ENCODE peak calls at places on chromosomes 1 and 21, in six cellular contexts. One of them, this sample, is unnamed.

GRCh38 chr1:15350551-15351200 is 59.0 kb upstream of the EFHD2 start:
- DNase-seq in endothelial cell of umbilical vein: no peak
- DNase-seq in A549: no peak
- DNase-seq in heart left ventricle: no peak
- DNase-seq in K562: no peak
- DNase-seq in ovary: no peak
- DNase-seq in this sample: no peak

GRCh38 chr1:31261916-31262315 is 22.2 kb upstream of the NKAIN1 start:
- DNase-seq in A549: no peak
- DNase-seq in endothelial cell of umbilical vein: no peak
- DNase-seq in K562: no peak
- DNase-seq in heart left ventricle: no peak
- DNase-seq in ovary: no peak
- DNase-seq in this sample: no peak

GRCh38 chr1:172429324-172430127 is 9.0 kb downstream of the C1orf105 start:
- DNase-seq in K562: peak; percentile 63
- DNase-seq in endothelial cell of umbilical vein: peak; percentile 78
- DNase-seq in ovary: no peak
- DNase-seq in heart left ventricle: no peak
- DNase-seq in A549: peak; percentile 65
- DNase-seq in this sample: peak; percentile 55

GRCh38 chr1:66533804-66534745 is at the start of gene SGIP1:
- DNase-seq in A549: no peak
- DNase-seq in K562: peak; percentile 63
- DNase-seq in endothelial cell of umbilical vein: peak; percentile 88
- DNase-seq in heart left ventricle: peak; percentile 72
- DNase-seq in ovary: peak; percentile 21
- DNase-seq in this sample: no peak

GRCh38 chr1:24925082-24925779 is 4.8 kb downstream of the RUNX3 start:
- DNase-seq in endothelial cell of umbilical vein: no peak
- DNase-seq in ovary: no peak
- DNase-seq in heart left ventricle: no peak
- DNase-seq in K562: no peak
- DNase-seq in A549: no peak
- DNase-seq in this sample: no peak

GRCh38 chr1:18658831-18659230 is 28.2 kb downstream of the PAX7 start:
- DNase-seq in endothelial cell of umbilical vein: no peak
- DNase-seq in K562: no peak
- DNase-seq in ovary: no peak
- DNase-seq in A549: no peak
- DNase-seq in heart left ventricle: no peak
- DNase-seq in this sample: no peak

GRCh38 chr1:226809785-226810571 is 60.4 kb upstream of the PSEN2 start:
- DNase-seq in A549: no peak
- DNase-seq in heart left ventricle: no peak
- DNase-seq in endothelial cell of umbilical vein: no peak
- DNase-seq in K562: no peak
- DNase-seq in ovary: no peak
- DNase-seq in this sample: no peak

GRCh38 chr1:74505133-74505532 is 7.3 kb downstream of the LRRC53 start:
- DNase-seq in K562: no peak
- DNase-seq in endothelial cell of umbilical vein: no peak
- DNase-seq in heart left ventricle: no peak
- DNase-seq in A549: no peak
- DNase-seq in ovary: no peak
- DNase-seq in this sample: no peak

GRCh38 chr1:47184090-47184735 is 5.6 kb downstream of the PDZK1IP1 start:
- DNase-seq in K562: peak; percentile 46
- DNase-seq in ovary: no peak
- DNase-seq in heart left ventricle: no peak
- DNase-seq in A549: no peak
- DNase-seq in endothelial cell of umbilical vein: no peak
- DNase-seq in this sample: no peak

GRCh38 chr21:38140192-38140905 is 116.4 kb upstream of the KCNJ15 start:
- DNase-seq in ovary: no peak
- DNase-seq in heart left ventricle: peak; percentile 53
- DNase-seq in endothelial cell of umbilical vein: peak; percentile 34
- DNase-seq in K562: no peak
- DNase-seq in A549: peak; percentile 17
- DNase-seq in this sample: peak; percentile 64

GRCh38 chr21:28771790-28772501 is 220.7 kb downstream of the LTN1 start:
- DNase-seq in A549: no peak
- DNase-seq in heart left ventricle: no peak
- DNase-seq in endothelial cell of umbilical vein: no peak
- DNase-seq in K562: no peak
- DNase-seq in ovary: no peak
- DNase-seq in this sample: no peak

GRCh38 chr1:34709547-34709946 is 45.3 kb upstream of the GJB5 start:
- DNase-seq in heart left ventricle: no peak
- DNase-seq in endothelial cell of umbilical vein: no peak
- DNase-seq in ovary: no peak
- DNase-seq in A549: no peak
- DNase-seq in K562: no peak
- DNase-seq in this sample: no peak

GRCh38 chr1:196344462-196344861 is 263.8 kb downstream of the KCNT2 start:
- DNase-seq in K562: no peak
- DNase-seq in endothelial cell of umbilical vein: no peak
- DNase-seq in ovary: no peak
- DNase-seq in A549: no peak
- DNase-seq in heart left ventricle: no peak
- DNase-seq in this sample: no peak

GRCh38 chr1:152110365-152110859 is 4.8 kb downstream of the TCHH start:
- DNase-seq in heart left ventricle: no peak
- DNase-seq in ovary: no peak
- DNase-seq in endothelial cell of umbilical vein: peak; percentile 49
- DNase-seq in K562: no peak
- DNase-seq in A549: peak; percentile 21
- DNase-seq in this sample: peak; percentile 12

GRCh38 chr1:109881906-109882287 is 28.8 kb upstream of the CSF1 start:
- DNase-seq in K562: no peak
- DNase-seq in heart left ventricle: no peak
- DNase-seq in ovary: no peak
- DNase-seq in A549: no peak
- DNase-seq in endothelial cell of umbilical vein: no peak
- DNase-seq in this sample: no peak

GRCh38 chr1:18900303-18900841 is 2.0 kb downstream of the ALDH4A1 start:
- DNase-seq in heart left ventricle: no peak
- DNase-seq in K562: no peak
- DNase-seq in A549: no peak
- DNase-seq in endothelial cell of umbilical vein: no peak
- DNase-seq in ovary: no peak
- DNase-seq in this sample: no peak

GRCh38 chr1:214074477-214074876 is 86.7 kb downstream of the PROX1 start:
- DNase-seq in ovary: no peak
- DNase-seq in K562: no peak
- DNase-seq in endothelial cell of umbilical vein: peak; percentile 5
- DNase-seq in A549: no peak
- DNase-seq in heart left ventricle: no peak
- DNase-seq in this sample: no peak

DNA sequence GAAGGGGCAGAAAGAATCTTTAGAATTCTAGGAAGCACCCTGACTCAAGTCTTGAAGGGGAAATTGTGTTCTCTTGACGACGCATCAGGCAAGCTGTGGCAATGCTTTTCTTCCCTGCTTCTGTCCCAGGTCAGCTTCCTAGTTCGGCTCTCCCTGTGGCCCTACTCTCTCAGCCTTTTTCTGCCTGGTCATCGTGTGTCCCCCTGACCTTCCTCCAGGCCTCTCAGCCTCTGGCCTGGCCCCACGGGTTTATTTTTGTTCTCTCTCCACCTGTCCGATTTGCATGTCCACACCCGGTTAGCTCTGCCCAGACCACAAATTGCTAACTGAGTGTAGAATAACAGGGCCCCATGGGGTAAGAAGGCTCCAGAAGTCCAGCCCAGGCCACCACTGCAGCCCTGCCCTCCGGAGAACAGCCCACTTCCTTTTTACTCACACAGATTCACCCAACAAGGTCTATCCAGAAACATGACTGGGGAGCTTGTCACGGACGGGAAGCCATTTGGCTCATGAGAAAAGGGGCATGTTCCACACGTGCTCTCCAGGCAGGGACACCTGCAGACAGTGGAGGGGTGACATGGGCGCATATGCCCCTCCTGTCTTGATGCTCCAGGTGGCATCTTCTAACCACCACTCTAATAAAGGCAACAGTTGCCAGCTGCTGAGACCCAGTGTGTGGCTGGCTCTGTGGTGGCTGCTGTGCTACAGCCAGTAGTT is 9.8 kb downstream of the KCNN3 start:
- DNase-seq in endothelial cell of umbilical vein: no peak
- DNase-seq in heart left ventricle: no peak
- DNase-seq in K562: peak; percentile 52
- DNase-seq in A549: no peak
- DNase-seq in ovary: no peak
- DNase-seq in this sample: no peak
- TF ChIP-seq POLR2A in endothelial cell of umbilical vein: no peak
- TF ChIP-seq POLR2A in heart left ventricle: no peak
- TF ChIP-seq POLR2A in K562: no peak
- TF ChIP-seq POLR2A in A549: no peak
- TF ChIP-seq POLR2A in ovary: no peak
- TF ChIP-seq POLR2A in this sample: no peak

GRCh38 chr1:1784933-1785332 is 6.7 kb upstream of the NADK start:
- DNase-seq in A549: no peak
- DNase-seq in K562: no peak
- DNase-seq in heart left ventricle: no peak
- DNase-seq in endothelial cell of umbilical vein: no peak
- DNase-seq in ovary: no peak
- DNase-seq in this sample: no peak
- H3K4me1 ChIP-seq in A549: peaks cover 26% of the 10 kb centered on the region
- H3K4me1 ChIP-seq in K562: peaks cover 35% of the 10 kb centered on the region
- H3K4me1 ChIP-seq in heart left ventricle: peaks cover 54% of the 10 kb centered on the region
- H3K4me1 ChIP-seq in endothelial cell of umbilical vein: peaks cover 13% of the 10 kb centered on the region
- H3K4me1 ChIP-seq in ovary: peaks cover 26% of the 10 kb centered on the region
- H3K4me1 ChIP-seq in this sample: peaks cover 10% of the 10 kb centered on the region

GRCh38 chr1:221812905-221813597 is 71.2 kb upstream of the DUSP10 start:
- DNase-seq in heart left ventricle: no peak
- DNase-seq in endothelial cell of umbilical vein: no peak
- DNase-seq in ovary: no peak
- DNase-seq in A549: no peak
- DNase-seq in K562: peak; percentile 11
- DNase-seq in this sample: no peak

GRCh38 chr1:221813887-221814286 is 72.0 kb upstream of the DUSP10 start:
- DNase-seq in K562: no peak
- DNase-seq in ovary: no peak
- DNase-seq in A549: no peak
- DNase-seq in heart left ventricle: no peak
- DNase-seq in endothelial cell of umbilical vein: no peak
- DNase-seq in this sample: no peak

GRCh38 chr1:221815660-221816059 is 73.8 kb upstream of the DUSP10 start:
- DNase-seq in endothelial cell of umbilical vein: no peak
- DNase-seq in heart left ventricle: no peak
- DNase-seq in ovary: no peak
- DNase-seq in K562: no peak
- DNase-seq in A549: no peak
- DNase-seq in this sample: no peak

GRCh38 chr1:221812088-221812752 is 70.3 kb upstream of the DUSP10 start:
- DNase-seq in endothelial cell of umbilical vein: no peak
- DNase-seq in ovary: no peak
- DNase-seq in A549: no peak
- DNase-seq in heart left ventricle: no peak
- DNase-seq in K562: no peak
- DNase-seq in this sample: no peak

DNA sequence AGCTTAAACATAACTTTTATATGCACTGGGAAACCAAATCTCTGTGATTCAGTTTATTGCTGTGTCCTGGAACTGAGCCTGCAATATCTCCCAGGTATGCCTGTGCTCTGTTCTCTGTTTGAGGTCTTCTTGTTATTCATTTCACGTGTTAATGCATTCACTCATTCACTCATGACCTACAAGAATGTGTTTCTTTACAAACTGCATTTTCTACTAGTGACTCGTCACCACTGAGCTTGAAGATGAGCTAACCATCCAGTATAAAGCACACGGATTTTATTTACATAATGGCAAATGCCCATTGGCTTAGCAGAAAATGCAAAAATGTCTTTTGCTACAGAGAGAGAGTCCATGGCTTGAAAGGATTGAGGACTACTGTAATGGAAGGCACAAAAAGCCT is 75.0 kb upstream of the DUSP10 start:
- DNase-seq in heart left ventricle: no peak
- DNase-seq in ovary: no peak
- DNase-seq in K562: no peak
- DNase-seq in endothelial cell of umbilical vein: no peak
- DNase-seq in A549: no peak
- DNase-seq in this sample: no peak
- H3K27ac ChIP-seq in heart left ventricle: no peak overlapping the region
- H3K27ac ChIP-seq in ovary: no peak overlapping the region
- H3K27ac ChIP-seq in K562: no peak overlapping the region
- H3K27ac ChIP-seq in endothelial cell of umbilical vein: no peak overlapping the region
- H3K27ac ChIP-seq in A549: no peak overlapping the region
- H3K27ac ChIP-seq in this sample: no peak overlapping the region

GRCh38 chr1:209767706-209768105 is 11.9 kb downstream of the TRAF3IP3 start:
- DNase-seq in ovary: no peak
- DNase-seq in A549: no peak
- DNase-seq in K562: no peak
- DNase-seq in endothelial cell of umbilical vein: no peak
- DNase-seq in heart left ventricle: no peak
- DNase-seq in this sample: no peak

GRCh38 chr1:209769956-209770355 is 14.1 kb downstream of the TRAF3IP3 start:
- DNase-seq in endothelial cell of umbilical vein: peak; percentile 37
- DNase-seq in A549: no peak
- DNase-seq in heart left ventricle: no peak
- DNase-seq in ovary: no peak
- DNase-seq in K562: no peak
- DNase-seq in this sample: no peak

GRCh38 chr1:209768354-209768774 is 12.5 kb downstream of the TRAF3IP3 start:
- DNase-seq in ovary: no peak
- DNase-seq in A549: no peak
- DNase-seq in endothelial cell of umbilical vein: no peak
- DNase-seq in K562: no peak
- DNase-seq in heart left ventricle: no peak
- DNase-seq in this sample: no peak

GRCh38 chr1:209770636-209771415 is 13.5 kb downstream of the C1orf74 start:
- DNase-seq in K562: no peak
- DNase-seq in endothelial cell of umbilical vein: no peak
- DNase-seq in A549: no peak
- DNase-seq in ovary: no peak
- DNase-seq in heart left ventricle: no peak
- DNase-seq in this sample: no peak

DNA sequence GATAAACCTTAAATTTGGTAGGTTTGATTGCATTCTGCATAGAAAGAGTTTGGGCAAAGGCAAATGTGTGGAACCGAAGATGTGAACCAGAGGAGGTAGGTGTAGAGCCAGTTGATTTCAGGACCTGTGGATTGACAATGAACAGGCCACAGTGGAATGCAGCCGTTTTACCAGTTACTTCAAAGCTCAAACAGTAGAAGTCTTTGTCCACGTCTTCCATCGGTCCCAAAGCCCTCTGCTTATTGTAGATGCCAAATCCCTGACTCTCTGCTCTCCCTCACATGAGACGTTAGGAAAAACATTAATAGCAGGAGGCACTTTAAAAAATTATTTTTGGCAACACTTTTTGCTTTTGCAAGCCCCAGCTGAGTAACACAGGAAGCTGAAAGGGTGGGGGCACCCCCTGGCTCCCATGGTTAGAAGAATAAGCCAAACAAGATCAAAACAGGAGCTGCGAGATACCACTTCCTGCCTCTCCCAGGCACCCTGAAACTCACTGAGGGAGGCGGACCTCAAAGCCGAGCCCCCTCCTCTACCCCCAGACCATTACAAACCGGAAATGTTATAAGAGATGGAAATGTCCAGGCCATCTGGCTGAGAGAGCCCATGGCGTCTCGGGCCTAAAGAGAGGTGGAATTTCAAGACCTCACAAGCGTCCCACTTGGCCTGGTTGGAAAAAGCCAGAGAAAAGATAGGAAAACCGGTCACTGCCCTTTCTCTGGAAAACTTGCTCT is 13.5 kb downstream of the TRAF3IP3 start:
- DNase-seq in endothelial cell of umbilical vein: peak; percentile 94
- DNase-seq in ovary: peak; percentile 31
- DNase-seq in K562: no peak
- DNase-seq in A549: no peak
- DNase-seq in heart left ventricle: peak; percentile 84
- DNase-seq in this sample: no peak
- TF ChIP-seq POLR2A in endothelial cell of umbilical vein: no peak
- TF ChIP-seq POLR2A in ovary: no peak
- TF ChIP-seq POLR2A in K562: no peak
- TF ChIP-seq POLR2A in A549: no peak
- TF ChIP-seq POLR2A in heart left ventricle: no peak
- TF ChIP-seq POLR2A in this sample: no peak

This sample was measured in prostate gland.